ENCODE peak calls at places on chromosomes 1 and 21, in four cellular contexts. K is CD8-positive, alpha-beta T cell; F is HCT116; D is omental fat pad. L is an unnamed sample.

GRCh38 chr1:236143104-236143948 is 987 bp downstream of the GPR137B start:
- DNase-seq in K (peak), F (no peak), D (no peak), L (peak)

GRCh38 chr1:99811075-99811474 is 39.1 kb upstream of the AGL start:
- DNase-seq in K (no peak), F (no peak), D (no peak), L (no peak)

GRCh38 chr1:194705123-194705522 is 1518.7 kb upstream of the B3GALT2 start:
- DNase-seq in K (no peak), F (no peak), D (no peak), L (no peak)

GRCh38 chr21:33259995-33260394 is 6.2 kb upstream of the IL10RB start:
- DNase-seq in K (no peak), F (no peak), D (no peak), L (no peak)

GRCh38 chr1:211697356-211697755 is 21.9 kb upstream of the NEK2 start:
- DNase-seq in K (no peak), F (no peak), D (no peak), L (no peak)

GRCh38 chr1:100714599-100714998 is 4.9 kb upstream of the VCAM1 start:
- DNase-seq in K (no peak), F (no peak), D (no peak), L (no peak)

GRCh38 chr1:20031836-20032235 is 38.2 kb upstream of the PLA2G5 start:
- DNase-seq in K (no peak), F (no peak), D (no peak), L (no peak)

GRCh38 chr1:51032936-51033335 is 62.9 kb downstream of the CDKN2C start:
- DNase-seq in K (no peak), F (no peak), D (no peak), L (no peak)

GRCh38 chr1:226602186-226603029 is 53.8 kb downstream of the STUM start:
- DNase-seq in K (no peak), F (no peak), D (no peak), L (no peak)

GRCh38 chr1:233651563-233652233 is 37.8 kb downstream of the KCNK1 start:
- DNase-seq in K (no peak), F (no peak), D (no peak), L (no peak)

GRCh38 chr1:153548722-153549695 is at the start of gene S100A3:
- DNase-seq in K (no peak), F (no peak), D (no peak), L (no peak)
- TF ChIP-seq CTCF in K (no peak), F (no peak), D (no peak), L (no peak)

DNA sequence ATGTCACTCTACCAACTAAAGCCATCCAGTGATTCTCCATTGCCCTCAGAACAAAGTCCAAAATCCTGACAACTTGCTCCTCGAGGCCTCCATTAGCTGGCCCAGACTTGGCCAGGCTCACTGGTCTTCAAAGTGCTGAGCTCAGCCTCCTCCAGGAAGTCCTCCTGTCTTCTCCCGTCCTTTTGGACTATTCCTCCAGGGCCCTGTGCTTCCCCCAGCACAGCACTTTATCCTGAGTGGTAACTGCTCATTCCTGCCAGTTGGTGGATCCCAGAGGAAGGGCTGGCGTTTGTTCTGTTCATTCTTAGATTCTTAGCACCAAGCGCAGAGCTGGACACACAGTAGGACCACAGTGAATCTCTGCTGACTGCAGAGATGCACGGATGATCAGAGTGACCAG is 179.9 kb downstream of the PTPRU start:
- DNase-seq in K (no peak), F (no peak), D (no peak), L (no peak)
- TF ChIP-seq CTCF in K (no peak), F (no peak), D (no peak), L (no peak)

GRCh38 chr1:53842347-53842746 is 4.3 kb upstream of the NDC1 start:
- DNase-seq in K (no peak), F (no peak), D (no peak), L (no peak)
- TF ChIP-seq CTCF in K (no peak), F (no peak), D (no peak), L (no peak)

GRCh38 chr1:6396998-6397397 is 3.4 kb upstream of the ACOT7 start:
- DNase-seq in K (no peak), F (no peak), D (no peak), L (no peak)
- TF ChIP-seq CTCF in K (no peak), F (peak), D (no peak), L (no peak)

GRCh38 chr21:37088196-37088595 is 15.1 kb downstream of the TTC3 start:
- DNase-seq in K (no peak), F (no peak), D (no peak), L (no peak)

GRCh38 chr21:37082375-37082774 is 9.3 kb downstream of the TTC3 start:
- DNase-seq in K (no peak), F (no peak), D (no peak), L (no peak)

GRCh38 chr21:37085726-37086125 is 12.7 kb downstream of the TTC3 start:
- DNase-seq in K (no peak), F (no peak), D (no peak), L (no peak)

GRCh38 chr21:37082856-37083611 is 10.0 kb downstream of the TTC3 start:
- DNase-seq in K (no peak), F (no peak), D (no peak), L (no peak)

DNA sequence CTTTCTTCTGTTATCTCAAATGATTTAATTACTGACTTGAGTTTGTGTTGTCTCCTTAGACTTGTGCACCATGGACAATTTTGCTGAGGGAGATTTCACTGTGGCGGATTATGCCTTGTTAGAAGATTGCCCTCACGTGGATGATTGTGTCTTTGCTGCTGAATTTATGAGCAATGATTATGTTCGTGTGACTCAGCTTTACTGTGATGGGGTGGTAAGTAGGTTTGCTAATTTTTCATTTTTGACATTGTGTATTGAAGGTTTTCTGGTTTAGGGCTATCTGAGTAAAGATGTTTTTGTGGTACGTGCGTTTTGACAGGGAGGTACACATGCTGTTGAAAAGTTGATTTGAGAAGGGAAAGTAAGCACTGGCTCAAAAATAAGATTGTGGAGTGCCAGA is 14.1 kb downstream of the TTC3 start:
- DNase-seq in K (no peak), F (peak), D (no peak), L (no peak)
- TF ChIP-seq CTCF in K (peak), F (peak), D (no peak), L (no peak)

GRCh38 chr1:65148548-65149390 is 766 bp downstream of the AK4 start:
- DNase-seq in K (peak), F (no peak), D (no peak), L (peak)
- TF ChIP-seq CTCF in K (no peak), F (no peak), D (no peak), L (no peak)

GRCh38 chr1:1058088-1058905 is 15.8 kb downstream of the RNF223 start:
- DNase-seq in K (no peak), F (no peak), D (no peak), L (no peak)

GRCh38 chr1:1058921-1059493 is 15.1 kb downstream of the RNF223 start:
- DNase-seq in K (peak), F (no peak), D (no peak), L (no peak)

GRCh38 chr1:1060281-1061000 is 13.7 kb downstream of the RNF223 start:
- DNase-seq in K (no peak), F (no peak), D (no peak), L (no peak)

GRCh38 chr1:1061682-1062363 is 12.3 kb downstream of the RNF223 start:
- DNase-seq in K (no peak), F (no peak), D (no peak), L (no peak)

DNA sequence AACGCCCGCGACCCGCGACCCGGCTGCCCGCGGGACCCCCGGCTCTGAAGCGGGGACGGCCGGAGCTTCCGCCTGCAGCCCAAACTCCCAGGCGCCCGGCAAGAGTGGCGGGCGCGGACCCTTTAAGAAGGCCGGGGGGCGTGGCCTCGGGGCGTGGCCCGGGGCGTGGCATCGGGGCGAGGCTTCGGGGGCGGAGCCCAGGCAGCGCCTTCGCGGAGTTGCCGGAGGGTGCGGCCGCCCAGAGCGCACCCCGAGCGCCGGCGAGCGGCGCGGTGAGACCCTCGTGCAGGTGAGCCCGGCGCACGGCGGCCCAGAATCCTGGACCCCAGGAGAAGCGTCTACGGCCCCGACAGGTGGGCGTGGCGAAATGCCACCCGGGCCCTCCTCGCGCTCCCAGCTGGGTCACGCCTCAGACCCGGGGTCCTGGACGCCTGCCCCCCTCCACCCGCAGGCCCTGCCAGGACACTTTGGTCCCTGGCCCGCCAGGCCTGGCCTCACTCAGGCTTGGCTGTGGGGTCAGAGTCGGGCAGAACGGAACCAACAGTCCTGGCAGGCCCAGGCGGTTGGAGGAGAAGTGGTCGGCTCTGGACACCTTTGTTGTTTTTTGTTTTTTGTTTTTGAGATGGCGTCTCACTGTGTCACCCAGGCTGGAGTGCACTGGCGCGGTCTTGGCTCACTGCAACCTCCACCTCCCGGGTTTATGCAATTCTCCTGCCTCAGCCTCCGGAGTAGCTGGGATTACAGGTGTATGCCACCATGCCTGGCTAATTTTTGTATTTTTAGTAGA is 14.4 kb downstream of the RNF223 start:
- DNase-seq in K (peak), F (no peak), D (peak), L (peak)
- TF ChIP-seq CTCF in K (no peak), F (no peak), D (no peak), L (no peak)

DNA sequence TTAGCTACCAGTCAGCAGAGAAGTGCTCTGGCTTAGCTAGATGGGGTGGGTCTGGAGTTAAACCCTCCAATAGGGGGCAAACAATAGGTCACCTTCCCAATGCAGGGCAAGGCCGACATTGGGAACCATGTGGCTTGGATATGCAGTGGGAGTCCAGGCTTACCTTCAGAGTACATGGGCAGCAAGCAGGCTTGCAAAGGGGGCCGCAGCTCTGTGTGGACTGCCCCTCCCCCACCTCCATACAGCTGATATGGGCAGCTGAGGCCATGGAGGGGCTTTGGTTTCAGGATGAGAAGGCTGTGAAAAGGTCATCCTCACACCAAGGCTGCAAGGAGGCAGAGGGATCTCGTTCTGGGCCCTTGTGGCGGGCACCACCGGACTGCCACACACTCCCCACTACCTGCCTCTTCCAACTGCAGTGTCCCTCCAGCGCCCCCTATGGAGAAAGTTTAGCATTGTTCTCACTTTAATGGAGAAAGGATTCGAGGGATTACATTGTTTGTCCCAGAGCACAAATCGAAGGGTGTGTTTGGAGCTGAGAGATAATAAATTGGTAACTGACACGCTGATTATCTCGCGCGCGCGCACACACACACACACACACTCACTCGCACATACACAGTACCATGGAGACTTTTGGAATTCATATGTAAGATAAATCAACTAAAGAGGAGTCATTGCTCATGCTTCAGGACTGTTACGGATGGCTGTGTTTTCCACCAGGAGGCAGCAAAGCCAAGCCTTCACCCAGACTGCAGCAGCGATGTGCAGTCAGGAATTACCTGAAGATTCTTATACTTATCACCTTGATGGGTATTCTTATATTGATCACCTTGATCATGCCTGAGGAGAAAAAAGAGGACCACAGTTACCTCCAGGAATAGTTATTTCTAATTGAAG is 7.0 kb upstream of the SMCP start:
- DNase-seq in K (no peak), F (peak), D (no peak), L (no peak)
- TF ChIP-seq CTCF in K (no peak), F (peak), D (no peak), L (peak)

DNA sequence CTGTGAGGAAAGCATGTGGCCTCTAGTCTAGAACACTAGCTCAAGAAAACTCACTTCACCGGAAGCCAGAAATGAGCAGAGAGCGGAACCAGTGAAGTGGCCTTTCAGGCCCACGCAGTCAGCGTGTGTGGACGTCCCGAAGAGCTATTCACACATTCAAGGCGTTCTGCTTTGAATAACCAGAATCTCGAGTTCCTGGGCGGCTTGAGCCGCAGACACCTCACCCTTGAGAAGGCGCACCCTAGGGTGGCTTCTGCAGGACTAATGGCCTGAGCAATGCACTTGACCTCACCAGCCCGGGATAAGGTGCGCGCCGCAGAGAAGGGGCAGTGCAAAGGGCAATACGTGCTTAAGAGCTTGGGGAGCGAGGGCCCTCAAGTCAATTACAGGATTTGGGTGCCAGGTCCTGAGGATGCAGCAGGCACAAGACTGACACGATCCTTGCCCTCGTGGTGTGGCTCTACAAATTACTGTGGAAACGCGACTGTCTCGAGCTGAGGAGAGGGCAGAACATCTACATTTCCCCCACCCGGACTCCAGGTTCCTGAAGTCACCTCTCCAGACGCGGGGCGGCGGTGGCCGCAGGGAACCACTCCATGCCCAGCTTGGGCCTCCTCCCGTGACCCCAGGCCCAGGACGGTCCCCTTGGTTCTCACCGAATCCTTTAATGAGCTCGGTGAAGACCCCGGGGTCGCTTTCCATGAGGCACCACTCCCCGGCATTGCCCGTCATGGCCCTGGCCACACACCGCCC is 455 bp downstream of the UCHL5 start:
- DNase-seq in K (peak), F (no peak), D (no peak), L (peak)
- TF ChIP-seq CTCF in K (no peak), F (no peak), D (no peak), L (no peak)